ENCODE peak calls at places on chromosomes 11 and 22, in nine cellular contexts. B, D, V, Z, L, H, O, A and K are unnamed samples. For H3K4me1, the result is how much of the 10 kb centered on the place peaks cover.

GRCh38 chr11:69654001-69654659 is 13.2 kb downstream of the CCND1 start:
- DNase-seq in B (peak), D (peak), Z (peak), L (no peak), H (no peak), A (no peak), O (no peak), V (peak), K (peak)

GRCh38 chr11:3058753-3059664 is 1.8 kb upstream of the CARS1 start:
- DNase-seq in V (no peak), O (no peak), D (no peak), H (no peak), A (no peak), Z (no peak), B (no peak), L (no peak), K (no peak)

GRCh38 chr22:49724030-49724892 is 103.4 kb downstream of the BRD1 start:
- DNase-seq in O (peak), B (no peak), V (no peak), H (peak), Z (no peak), A (no peak), D (peak), L (no peak), K (no peak)

GRCh38 chr11:17186932-17187692 is 20.7 kb downstream of the PIK3C2A start:
- DNase-seq in V (no peak), Z (no peak), D (no peak), B (no peak), H (no peak), L (no peak), O (no peak), A (no peak), K (no peak)

GRCh38 chr11:9927670-9928069 is 263.8 kb downstream of the SWAP70 start:
- DNase-seq in B (no peak), V (no peak), L (no peak), O (no peak), A (no peak), Z (no peak), H (no peak), D (no peak), K (no peak)

GRCh38 chr11:77636738-77637344 is 753 bp downstream of the CLNS1A start:
- DNase-seq in Z (no peak), B (no peak), L (no peak), A (no peak), O (no peak), V (no peak), H (no peak), D (no peak), K (no peak)

GRCh38 chr11:70078095-70078795 is at the start of gene ANO1:
- DNase-seq in V (peak), A (no peak), H (no peak), L (no peak), O (peak), Z (peak), D (peak), B (peak), K (no peak)

GRCh38 chr11:15976433-15977045 is 379.8 kb downstream of the SOX6 start:
- DNase-seq in O (no peak), A (no peak), V (no peak), L (no peak), D (no peak), B (no peak), H (no peak), Z (no peak), K (no peak)

GRCh38 chr11:118533769-118534729 is 3.1 kb downstream of the TMEM25 start:
- DNase-seq in D (no peak), O (no peak), L (no peak), H (no peak), A (no peak), B (no peak), V (no peak), Z (no peak), K (no peak)

GRCh38 chr22:17788528-17789378 is 14.5 kb upstream of the BID start:
- DNase-seq in O (no peak), V (no peak), Z (no peak), L (no peak), D (no peak), A (no peak), H (no peak), B (no peak), K (no peak)
- TF ChIP-seq CTCF in O (no peak), V (no peak), Z (no peak), L (no peak), D (no peak), A (no peak), H (no peak), B (no peak), K (no peak)

DNA sequence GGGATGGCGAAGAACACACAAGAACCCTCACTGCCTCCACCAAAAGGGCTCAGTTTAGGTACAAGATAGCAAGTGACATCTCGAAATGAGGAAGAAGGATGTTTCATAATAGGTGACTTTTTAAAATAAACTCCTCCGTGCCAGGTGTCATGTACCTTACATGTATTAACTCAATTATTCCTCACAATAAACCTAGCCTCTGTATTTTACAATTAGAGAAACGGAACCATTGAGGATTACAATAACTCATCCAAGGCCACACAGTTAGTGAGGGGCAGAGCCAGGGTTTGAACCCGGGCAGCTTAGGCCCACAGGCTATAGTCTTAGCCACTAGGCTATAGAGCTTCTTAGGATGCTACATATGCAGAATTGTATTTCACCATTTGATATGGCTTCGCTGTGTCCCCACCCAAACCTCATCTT is 965 bp upstream of the PAMR1 start:
- DNase-seq in H (no peak), D (no peak), L (no peak), A (no peak), O (no peak), Z (no peak), B (no peak), V (no peak), K (no peak)
- H3K4me3 ChIP-seq in H (no peak), D (no peak), L (no peak), A (no peak), O (no peak), Z (no peak), B (no peak), V (peak), K (no peak)

DNA sequence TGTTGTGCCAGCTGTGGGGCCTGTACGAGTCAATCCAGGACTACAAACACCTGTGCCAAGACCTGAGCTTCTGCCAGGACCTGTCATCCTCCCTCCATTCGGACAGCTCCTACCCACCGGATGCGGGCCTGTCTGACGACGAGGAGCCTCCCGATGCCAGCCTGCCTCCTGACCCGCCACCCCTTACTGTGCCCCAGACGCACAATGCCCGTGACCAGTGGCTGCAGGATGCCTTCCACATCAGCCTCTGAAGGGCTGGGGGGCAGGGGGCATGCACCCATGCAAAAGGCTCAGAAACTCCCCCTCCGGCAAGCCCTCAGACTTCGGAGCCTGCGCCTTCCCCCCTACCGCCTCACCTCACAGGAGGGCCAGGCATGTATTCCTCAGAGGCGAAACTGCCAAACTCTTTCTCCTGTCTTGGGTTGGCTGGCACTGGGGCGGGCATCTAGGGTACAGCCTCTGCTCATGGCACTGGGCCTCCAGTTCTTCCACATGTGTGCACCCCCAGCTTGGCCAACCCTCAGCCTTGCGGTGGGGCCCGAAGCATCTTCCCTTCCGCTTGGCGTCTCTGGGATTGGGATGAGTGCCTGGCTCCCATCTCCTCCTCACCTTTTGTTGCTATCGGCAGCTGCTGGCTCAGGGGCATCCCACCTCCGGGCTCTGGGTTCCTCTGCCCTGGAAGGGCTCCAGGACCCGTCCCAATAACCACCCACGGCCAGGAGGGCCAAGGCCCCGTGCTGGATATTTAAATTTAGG is 1.2 kb downstream of the FAM89B start:
- DNase-seq in L (no peak), Z (peak), D (no peak), O (peak), V (peak), B (no peak), H (no peak), A (no peak), K (no peak)
- H3K4me1 ChIP-seq in L (half or more), Z (half or more), D (half or more), O (half or more), V (half or more), B (half or more), H (half or more), A (half or more), K (under half)

GRCh38 chr11:114622858-114623257 is 27.3 kb upstream of the NXPE4 start:
- DNase-seq in Z (no peak), D (no peak), L (no peak), V (no peak), B (no peak), O (no peak), H (no peak), A (no peak), K (no peak)
- TF ChIP-seq CTCF in Z (no peak), D (no peak), L (no peak), V (no peak), B (no peak), O (no peak), H (no peak), A (no peak), K (no peak)